ENCODE peak calls at places on chromosome 10, in eight cellular contexts. One of them, this sample, is unnamed.

GRCh38 chr10:70532554-70533188 is 54.1 kb downstream of the PALD1 start:
- DNase-seq in CD8-positive, alpha-beta T cell: no peak
- DNase-seq in upper lobe of right lung: no peak
- DNase-seq in transverse colon: no peak
- DNase-seq in PC-3: no peak
- DNase-seq in brain microvascular endothelial cell: no peak
- DNase-seq in cardiac muscle cell: no peak
- DNase-seq in thoracic aorta: no peak
- DNase-seq in this sample: no peak

GRCh38 chr10:112347709-112348671 is 25.9 kb upstream of the ACSL5 start:
- DNase-seq in thoracic aorta: no peak
- DNase-seq in CD8-positive, alpha-beta T cell: no peak
- DNase-seq in upper lobe of right lung: no peak
- DNase-seq in brain microvascular endothelial cell: no peak
- DNase-seq in cardiac muscle cell: no peak
- DNase-seq in PC-3: no peak
- DNase-seq in transverse colon: peak; percentile 17
- DNase-seq in this sample: no peak

GRCh38 chr10:106560925-106561640 is 603.4 kb downstream of the SORCS1 start:
- DNase-seq in cardiac muscle cell: no peak
- DNase-seq in thoracic aorta: no peak
- DNase-seq in transverse colon: no peak
- DNase-seq in PC-3: peak; percentile 64
- DNase-seq in brain microvascular endothelial cell: peak; percentile 53
- DNase-seq in upper lobe of right lung: no peak
- DNase-seq in CD8-positive, alpha-beta T cell: no peak
- DNase-seq in this sample: no peak

GRCh38 chr10:112585052-112585451 is 138.0 kb downstream of the VTI1A start:
- DNase-seq in brain microvascular endothelial cell: peak; percentile 34
- DNase-seq in upper lobe of right lung: no peak
- DNase-seq in PC-3: peak; percentile 77
- DNase-seq in thoracic aorta: peak; percentile 19
- DNase-seq in CD8-positive, alpha-beta T cell: no peak
- DNase-seq in transverse colon: no peak
- DNase-seq in cardiac muscle cell: no peak
- DNase-seq in this sample: no peak

GRCh38 chr10:45421231-45422097 is 47.4 kb downstream of the ALOX5 start:
- DNase-seq in thoracic aorta: no peak
- DNase-seq in cardiac muscle cell: no peak
- DNase-seq in upper lobe of right lung: peak; percentile 48
- DNase-seq in CD8-positive, alpha-beta T cell: peak; percentile 55
- DNase-seq in PC-3: no peak
- DNase-seq in transverse colon: peak; percentile 58
- DNase-seq in brain microvascular endothelial cell: no peak
- DNase-seq in this sample: no peak

GRCh38 chr10:28587270-28587969 is 54.5 kb downstream of the WAC start:
- DNase-seq in thoracic aorta: no peak
- DNase-seq in transverse colon: no peak
- DNase-seq in PC-3: no peak
- DNase-seq in upper lobe of right lung: no peak
- DNase-seq in brain microvascular endothelial cell: no peak
- DNase-seq in CD8-positive, alpha-beta T cell: no peak
- DNase-seq in cardiac muscle cell: no peak
- DNase-seq in this sample: no peak

GRCh38 chr10:63866075-63866746 is 345.0 kb downstream of the REEP3 start:
- DNase-seq in transverse colon: peak; percentile 27
- DNase-seq in PC-3: peak; percentile 87
- DNase-seq in upper lobe of right lung: peak; percentile 64
- DNase-seq in CD8-positive, alpha-beta T cell: peak; percentile 49
- DNase-seq in brain microvascular endothelial cell: peak; percentile 65
- DNase-seq in thoracic aorta: no peak
- DNase-seq in cardiac muscle cell: peak; percentile 83
- DNase-seq in this sample: no peak

GRCh38 chr10:69180525-69181204 is 631 bp downstream of the SUPV3L1 start:
- DNase-seq in upper lobe of right lung: no peak
- DNase-seq in CD8-positive, alpha-beta T cell: no peak
- DNase-seq in cardiac muscle cell: no peak
- DNase-seq in transverse colon: no peak
- DNase-seq in PC-3: peak; percentile 29
- DNase-seq in brain microvascular endothelial cell: peak; percentile 27
- DNase-seq in thoracic aorta: no peak
- DNase-seq in this sample: no peak

GRCh38 chr10:124180947-124181549 is 87.7 kb upstream of the CHST15 start:
- DNase-seq in thoracic aorta: no peak
- DNase-seq in CD8-positive, alpha-beta T cell: no peak
- DNase-seq in upper lobe of right lung: no peak
- DNase-seq in transverse colon: no peak
- DNase-seq in cardiac muscle cell: no peak
- DNase-seq in PC-3: peak; percentile 47
- DNase-seq in brain microvascular endothelial cell: peak; percentile 75
- DNase-seq in this sample: no peak

GRCh38 chr10:24873281-24873683 is 79.1 kb downstream of the PRTFDC1 start:
- DNase-seq in transverse colon: no peak
- DNase-seq in brain microvascular endothelial cell: peak; percentile 96
- DNase-seq in CD8-positive, alpha-beta T cell: no peak
- DNase-seq in upper lobe of right lung: no peak
- DNase-seq in thoracic aorta: no peak
- DNase-seq in cardiac muscle cell: no peak
- DNase-seq in PC-3: no peak
- DNase-seq in this sample: peak; percentile 90

GRCh38 chr10:124032982-124033886 is 60.2 kb downstream of the CHST15 start:
- DNase-seq in cardiac muscle cell: no peak
- DNase-seq in PC-3: no peak
- DNase-seq in thoracic aorta: no peak
- DNase-seq in CD8-positive, alpha-beta T cell: no peak
- DNase-seq in transverse colon: no peak
- DNase-seq in brain microvascular endothelial cell: peak; percentile 87
- DNase-seq in upper lobe of right lung: peak; percentile 46
- DNase-seq in this sample: no peak

GRCh38 chr10:8403711-8404371 is 349.4 kb downstream of the GATA3 start:
- DNase-seq in transverse colon: no peak
- DNase-seq in cardiac muscle cell: peak; percentile 15
- DNase-seq in PC-3: no peak
- DNase-seq in CD8-positive, alpha-beta T cell: no peak
- DNase-seq in upper lobe of right lung: no peak
- DNase-seq in thoracic aorta: no peak
- DNase-seq in brain microvascular endothelial cell: no peak
- DNase-seq in this sample: no peak

GRCh38 chr10:60687679-60688078 is 90.6 kb upstream of the CDK1 start:
- DNase-seq in brain microvascular endothelial cell: no peak
- DNase-seq in CD8-positive, alpha-beta T cell: no peak
- DNase-seq in upper lobe of right lung: no peak
- DNase-seq in cardiac muscle cell: no peak
- DNase-seq in PC-3: no peak
- DNase-seq in thoracic aorta: no peak
- DNase-seq in transverse colon: no peak
- DNase-seq in this sample: no peak

GRCh38 chr10:105706281-105707026 is 1065.4 kb downstream of the SORCS3 start:
- DNase-seq in CD8-positive, alpha-beta T cell: no peak
- DNase-seq in transverse colon: no peak
- DNase-seq in upper lobe of right lung: no peak
- DNase-seq in PC-3: no peak
- DNase-seq in cardiac muscle cell: no peak
- DNase-seq in thoracic aorta: no peak
- DNase-seq in brain microvascular endothelial cell: no peak
- DNase-seq in this sample: no peak

GRCh38 chr10:106900041-106900674 is 264.3 kb downstream of the SORCS1 start:
- DNase-seq in thoracic aorta: no peak
- DNase-seq in CD8-positive, alpha-beta T cell: no peak
- DNase-seq in brain microvascular endothelial cell: no peak
- DNase-seq in transverse colon: no peak
- DNase-seq in PC-3: no peak
- DNase-seq in cardiac muscle cell: no peak
- DNase-seq in upper lobe of right lung: no peak
- DNase-seq in this sample: no peak

GRCh38 chr10:15068802-15069201 is 19.8 kb downstream of the ACBD7 start:
- DNase-seq in brain microvascular endothelial cell: peak; percentile 77
- DNase-seq in CD8-positive, alpha-beta T cell: no peak
- DNase-seq in PC-3: no peak
- DNase-seq in thoracic aorta: no peak
- DNase-seq in upper lobe of right lung: no peak
- DNase-seq in cardiac muscle cell: no peak
- DNase-seq in transverse colon: no peak
- DNase-seq in this sample: no peak

GRCh38 chr10:7788640-7789335 is 811 bp downstream of the ATP5F1C start:
- DNase-seq in PC-3: peak; percentile 27
- DNase-seq in transverse colon: no peak
- DNase-seq in upper lobe of right lung: no peak
- DNase-seq in CD8-positive, alpha-beta T cell: no peak
- DNase-seq in thoracic aorta: no peak
- DNase-seq in cardiac muscle cell: peak; percentile 52
- DNase-seq in brain microvascular endothelial cell: no peak
- DNase-seq in this sample: no peak

GRCh38 chr10:50477287-50477686 is 146.5 kb downstream of the SGMS1 start:
- DNase-seq in upper lobe of right lung: no peak
- DNase-seq in transverse colon: no peak
- DNase-seq in brain microvascular endothelial cell: no peak
- DNase-seq in PC-3: no peak
- DNase-seq in cardiac muscle cell: no peak
- DNase-seq in thoracic aorta: no peak
- DNase-seq in CD8-positive, alpha-beta T cell: no peak
- DNase-seq in this sample: no peak

DNA sequence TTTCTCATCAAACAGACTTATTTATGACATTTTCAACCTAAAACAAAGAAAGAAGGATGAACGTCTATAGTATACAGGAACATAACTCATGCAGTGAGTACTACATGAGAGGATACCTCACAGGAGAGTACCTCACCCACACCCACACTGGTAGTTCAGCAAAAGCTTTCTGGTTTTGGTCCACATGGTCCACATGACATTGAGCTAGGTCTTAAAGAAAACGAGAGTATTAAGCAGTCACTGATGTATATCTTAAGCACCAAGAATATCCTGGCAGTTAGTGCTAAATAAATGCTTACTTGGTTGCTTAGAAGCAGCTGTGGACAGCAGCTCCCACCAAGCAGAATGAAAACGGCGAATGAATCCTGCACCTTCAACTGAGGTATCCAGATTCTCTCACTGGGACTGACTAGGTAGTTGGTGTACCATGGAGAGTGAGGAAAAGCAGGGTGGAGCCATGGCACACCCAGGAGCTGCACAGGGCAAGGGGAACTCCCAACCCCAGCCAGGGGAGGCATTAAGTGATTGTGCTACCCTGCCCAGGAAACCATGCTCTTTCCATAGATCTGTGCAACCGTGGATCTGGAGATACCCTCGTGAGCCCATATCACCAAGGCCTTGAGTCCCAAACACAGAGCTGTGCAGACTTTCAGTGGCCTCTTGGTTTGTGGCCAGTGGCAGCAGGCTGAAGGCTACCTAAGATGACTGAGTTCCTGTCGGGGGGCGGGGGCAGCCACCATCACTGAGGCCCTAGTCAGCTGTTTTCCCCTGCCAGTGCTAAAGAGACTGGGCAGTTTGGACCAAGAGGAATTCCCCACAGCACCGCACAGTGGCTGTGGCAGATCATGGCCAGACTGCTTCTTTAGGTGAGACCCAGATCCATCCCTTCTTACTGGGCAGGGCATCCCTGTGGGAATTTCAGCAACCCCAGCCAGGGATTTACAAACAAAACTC is 143.4 kb downstream of the SGMS1 start:
- DNase-seq in upper lobe of right lung: no peak
- DNase-seq in thoracic aorta: no peak
- DNase-seq in PC-3: no peak
- DNase-seq in brain microvascular endothelial cell: no peak
- DNase-seq in transverse colon: no peak
- DNase-seq in cardiac muscle cell: no peak
- DNase-seq in CD8-positive, alpha-beta T cell: no peak
- DNase-seq in this sample: no peak
- TF ChIP-seq CTCF in upper lobe of right lung: no peak
- TF ChIP-seq CTCF in thoracic aorta: no peak
- TF ChIP-seq CTCF in PC-3: no peak
- TF ChIP-seq CTCF in brain microvascular endothelial cell: no peak
- TF ChIP-seq CTCF in transverse colon: no peak
- TF ChIP-seq CTCF in cardiac muscle cell: no peak
- TF ChIP-seq CTCF in CD8-positive, alpha-beta T cell: no peak
- TF ChIP-seq CTCF in this sample: no peak

GRCh38 chr10:93599778-93600177 is 1.3 kb downstream of the RBP4 start:
- DNase-seq in brain microvascular endothelial cell: no peak
- DNase-seq in cardiac muscle cell: no peak
- DNase-seq in PC-3: no peak
- DNase-seq in thoracic aorta: no peak
- DNase-seq in upper lobe of right lung: no peak
- DNase-seq in transverse colon: no peak
- DNase-seq in CD8-positive, alpha-beta T cell: no peak
- DNase-seq in this sample: no peak

GRCh38 chr10:93603023-93603422 is 2.0 kb upstream of the RBP4 start:
- DNase-seq in transverse colon: no peak
- DNase-seq in thoracic aorta: no peak
- DNase-seq in cardiac muscle cell: no peak
- DNase-seq in upper lobe of right lung: no peak
- DNase-seq in brain microvascular endothelial cell: no peak
- DNase-seq in PC-3: no peak
- DNase-seq in CD8-positive, alpha-beta T cell: no peak
- DNase-seq in this sample: no peak

GRCh38 chr10:93600861-93601773 is at the start of gene RBP4:
- DNase-seq in CD8-positive, alpha-beta T cell: no peak
- DNase-seq in thoracic aorta: no peak
- DNase-seq in brain microvascular endothelial cell: peak; percentile 1
- DNase-seq in transverse colon: no peak
- DNase-seq in PC-3: peak; percentile 30
- DNase-seq in cardiac muscle cell: peak; percentile 44
- DNase-seq in upper lobe of right lung: peak; percentile 69
- DNase-seq in this sample: no peak

GRCh38 chr10:93600446-93600860 is 582 bp downstream of the RBP4 start:
- DNase-seq in upper lobe of right lung: no peak
- DNase-seq in brain microvascular endothelial cell: no peak
- DNase-seq in transverse colon: no peak
- DNase-seq in cardiac muscle cell: no peak
- DNase-seq in PC-3: no peak
- DNase-seq in CD8-positive, alpha-beta T cell: no peak
- DNase-seq in thoracic aorta: no peak
- DNase-seq in this sample: no peak

GRCh38 chr10:93601774-93602162 is 733 bp upstream of the RBP4 start:
- DNase-seq in thoracic aorta: no peak
- DNase-seq in transverse colon: no peak
- DNase-seq in PC-3: no peak
- DNase-seq in cardiac muscle cell: no peak
- DNase-seq in brain microvascular endothelial cell: no peak
- DNase-seq in upper lobe of right lung: no peak
- DNase-seq in CD8-positive, alpha-beta T cell: no peak
- DNase-seq in this sample: no peak
- H3K4me3 ChIP-seq in thoracic aorta: peak overlapping the region; percentile 70
- H3K4me3 ChIP-seq in transverse colon: no peak overlapping the region
- H3K4me3 ChIP-seq in PC-3: peak overlapping the region; percentile 65
- H3K4me3 ChIP-seq in cardiac muscle cell: no peak overlapping the region
- H3K4me3 ChIP-seq in brain microvascular endothelial cell: no peak overlapping the region
- H3K4me3 ChIP-seq in upper lobe of right lung: no peak overlapping the region
- H3K4me3 ChIP-seq in CD8-positive, alpha-beta T cell: no peak overlapping the region
- H3K4me3 ChIP-seq in this sample: no peak overlapping the region

GRCh38 chr10:68146133-68146532 is 36.8 kb downstream of the MYPN start:
- DNase-seq in PC-3: no peak
- DNase-seq in transverse colon: no peak
- DNase-seq in CD8-positive, alpha-beta T cell: no peak
- DNase-seq in cardiac muscle cell: no peak
- DNase-seq in upper lobe of right lung: no peak
- DNase-seq in brain microvascular endothelial cell: no peak
- DNase-seq in thoracic aorta: no peak
- DNase-seq in this sample: no peak
- H3K27me3 ChIP-seq in PC-3: no peaks in the 10 kb centered on the region
- H3K27me3 ChIP-seq in transverse colon: no peaks in the 10 kb centered on the region
- H3K27me3 ChIP-seq in CD8-positive, alpha-beta T cell: no peaks in the 10 kb centered on the region
- H3K27me3 ChIP-seq in cardiac muscle cell: no peaks in the 10 kb centered on the region
- H3K27me3 ChIP-seq in upper lobe of right lung: no peaks in the 10 kb centered on the region
- H3K27me3 ChIP-seq in brain microvascular endothelial cell: no peaks in the 10 kb centered on the region
- H3K27me3 ChIP-seq in thoracic aorta: no peaks in the 10 kb centered on the region
- H3K27me3 ChIP-seq in this sample: no peaks in the 10 kb centered on the region

GRCh38 chr10:43576062-43576461 is 1.6 kb upstream of the ZNF239 start:
- DNase-seq in cardiac muscle cell: no peak
- DNase-seq in thoracic aorta: no peak
- DNase-seq in upper lobe of right lung: no peak
- DNase-seq in PC-3: no peak
- DNase-seq in transverse colon: no peak
- DNase-seq in brain microvascular endothelial cell: no peak
- DNase-seq in CD8-positive, alpha-beta T cell: no peak
- DNase-seq in this sample: no peak
- TF ChIP-seq CTCF in cardiac muscle cell: no peak
- TF ChIP-seq CTCF in thoracic aorta: no peak
- TF ChIP-seq CTCF in upper lobe of right lung: no peak
- TF ChIP-seq CTCF in PC-3: no peak
- TF ChIP-seq CTCF in transverse colon: no peak
- TF ChIP-seq CTCF in brain microvascular endothelial cell: no peak
- TF ChIP-seq CTCF in CD8-positive, alpha-beta T cell: no peak
- TF ChIP-seq CTCF in this sample: no peak